ENCODE peak calls at places on chromosomes 5 and 9, in six cellular contexts. One of them, this sample, is unnamed.
A peak's percentile ranks its signal among the peaks of the same experiment; 100 is the strongest.

GRCh38 chr5:11143456-11144267 is 382.6 kb upstream of the DAP start:
- DNase-seq in fibroblast of pulmonary artery: no peak
- DNase-seq in foreskin fibroblast: no peak
- DNase-seq in tibial artery: no peak
- DNase-seq in amniotic stem cell: no peak
- DNase-seq in naive thymus-derived CD4-positive, alpha-beta T cell: no peak
- DNase-seq in this sample: no peak

GRCh38 chr5:145806923-145807322 is 28.2 kb downstream of the PRELID2 start:
- DNase-seq in amniotic stem cell: no peak
- DNase-seq in tibial artery: no peak
- DNase-seq in fibroblast of pulmonary artery: no peak
- DNase-seq in naive thymus-derived CD4-positive, alpha-beta T cell: no peak
- DNase-seq in foreskin fibroblast: no peak
- DNase-seq in this sample: peak; percentile 64

GRCh38 chr9:83596899-83597504 is 25.9 kb upstream of the IDNK start:
- DNase-seq in tibial artery: no peak
- DNase-seq in fibroblast of pulmonary artery: peak; percentile 44
- DNase-seq in foreskin fibroblast: peak; percentile 53
- DNase-seq in amniotic stem cell: peak; percentile 26
- DNase-seq in naive thymus-derived CD4-positive, alpha-beta T cell: peak; percentile 18
- DNase-seq in this sample: peak; percentile 21

GRCh38 chr5:68141494-68141893 is 74.1 kb upstream of the PIK3R1 start:
- DNase-seq in fibroblast of pulmonary artery: no peak
- DNase-seq in tibial artery: no peak
- DNase-seq in naive thymus-derived CD4-positive, alpha-beta T cell: no peak
- DNase-seq in foreskin fibroblast: peak; percentile 52
- DNase-seq in amniotic stem cell: peak; percentile 39
- DNase-seq in this sample: peak; percentile 20

GRCh38 chr5:105878402-105878801 is 1792.3 kb downstream of the EFNA5 start:
- DNase-seq in amniotic stem cell: no peak
- DNase-seq in foreskin fibroblast: no peak
- DNase-seq in tibial artery: no peak
- DNase-seq in fibroblast of pulmonary artery: no peak
- DNase-seq in naive thymus-derived CD4-positive, alpha-beta T cell: no peak
- DNase-seq in this sample: no peak

GRCh38 chr5:146151970-146152369 is 30.5 kb downstream of the LARS1 start:
- DNase-seq in naive thymus-derived CD4-positive, alpha-beta T cell: no peak
- DNase-seq in foreskin fibroblast: peak; percentile 27
- DNase-seq in tibial artery: no peak
- DNase-seq in amniotic stem cell: no peak
- DNase-seq in fibroblast of pulmonary artery: no peak
- DNase-seq in this sample: peak; percentile 24

GRCh38 chr5:174082286-174082685 is 36.8 kb downstream of the NSG2 start:
- DNase-seq in naive thymus-derived CD4-positive, alpha-beta T cell: no peak
- DNase-seq in tibial artery: no peak
- DNase-seq in foreskin fibroblast: no peak
- DNase-seq in amniotic stem cell: no peak
- DNase-seq in fibroblast of pulmonary artery: no peak
- DNase-seq in this sample: no peak

GRCh38 chr5:126921471-126922091 is 108.8 kb downstream of the MARCHF3 start:
- DNase-seq in tibial artery: no peak
- DNase-seq in naive thymus-derived CD4-positive, alpha-beta T cell: no peak
- DNase-seq in foreskin fibroblast: no peak
- DNase-seq in amniotic stem cell: no peak
- DNase-seq in fibroblast of pulmonary artery: no peak
- DNase-seq in this sample: no peak

GRCh38 chr9:127779136-127779981 is 893 bp upstream of the SH2D3C start:
- DNase-seq in naive thymus-derived CD4-positive, alpha-beta T cell: no peak
- DNase-seq in foreskin fibroblast: no peak
- DNase-seq in amniotic stem cell: no peak
- DNase-seq in tibial artery: no peak
- DNase-seq in fibroblast of pulmonary artery: peak; percentile 45
- DNase-seq in this sample: peak; percentile 27

GRCh38 chr9:14159440-14160222 is 154.3 kb downstream of the NFIB start:
- DNase-seq in fibroblast of pulmonary artery: peak; percentile 59
- DNase-seq in foreskin fibroblast: peak; percentile 14
- DNase-seq in amniotic stem cell: no peak
- DNase-seq in naive thymus-derived CD4-positive, alpha-beta T cell: no peak
- DNase-seq in tibial artery: no peak
- DNase-seq in this sample: no peak

GRCh38 chr9:69554945-69555344 is 117.2 kb downstream of the APBA1 start:
- DNase-seq in naive thymus-derived CD4-positive, alpha-beta T cell: no peak
- DNase-seq in amniotic stem cell: peak; percentile 55
- DNase-seq in foreskin fibroblast: peak; percentile 84
- DNase-seq in fibroblast of pulmonary artery: peak; percentile 97
- DNase-seq in tibial artery: no peak
- DNase-seq in this sample: peak; percentile 78

GRCh38 chr9:107949058-107949457 is 459.5 kb upstream of the KLF4 start:
- DNase-seq in amniotic stem cell: no peak
- DNase-seq in naive thymus-derived CD4-positive, alpha-beta T cell: no peak
- DNase-seq in tibial artery: no peak
- DNase-seq in foreskin fibroblast: peak; percentile 70
- DNase-seq in fibroblast of pulmonary artery: no peak
- DNase-seq in this sample: no peak

GRCh38 chr5:120552638-120553037 is 88.5 kb downstream of the PRR16 start:
- DNase-seq in naive thymus-derived CD4-positive, alpha-beta T cell: no peak
- DNase-seq in amniotic stem cell: no peak
- DNase-seq in foreskin fibroblast: peak; percentile 18
- DNase-seq in tibial artery: no peak
- DNase-seq in fibroblast of pulmonary artery: no peak
- DNase-seq in this sample: no peak

GRCh38 chr5:95102080-95102479 is 182.8 kb downstream of the MCTP1 start:
- DNase-seq in fibroblast of pulmonary artery: no peak
- DNase-seq in amniotic stem cell: no peak
- DNase-seq in tibial artery: no peak
- DNase-seq in naive thymus-derived CD4-positive, alpha-beta T cell: no peak
- DNase-seq in foreskin fibroblast: no peak
- DNase-seq in this sample: no peak

GRCh38 chr5:177310757-177311173 is 933 bp downstream of the MXD3 start:
- DNase-seq in foreskin fibroblast: peak; percentile 55
- DNase-seq in amniotic stem cell: no peak
- DNase-seq in naive thymus-derived CD4-positive, alpha-beta T cell: no peak
- DNase-seq in tibial artery: no peak
- DNase-seq in fibroblast of pulmonary artery: peak; percentile 27
- DNase-seq in this sample: peak; percentile 43